ENCODE peak calls at places on chromosomes 5 and 9, in four cellular contexts. T is A549, F is HepG2, H is ovary. X is an unnamed sample.

GRCh38 chr5:154211611-154212390 is 21.3 kb downstream of the GALNT10 start:
- DNase-seq in F (no peak), H (no peak), T (no peak), X (no peak)

GRCh38 chr9:22049411-22049810 is 40.3 kb upstream of the CDKN2B start:
- DNase-seq in T (no peak), H (no peak), F (no peak), X (no peak)

GRCh38 chr9:13430717-13431116 is 151.2 kb upstream of the MPDZ start:
- DNase-seq in T (no peak), H (no peak), F (no peak), X (no peak)

GRCh38 chr5:72241346-72242003 is 78.6 kb downstream of the MRPS27 start:
- DNase-seq in T (no peak), F (peak), H (no peak), X (no peak)

GRCh38 chr9:116269250-116269649 is 115.7 kb downstream of the PAPPA start:
- DNase-seq in H (no peak), T (no peak), F (no peak), X (no peak)

GRCh38 chr5:94025788-94026473 is 284.5 kb upstream of the POU5F2 start:
- DNase-seq in T (peak), H (no peak), F (peak), X (no peak)

GRCh38 chr9:123321874-123322770 is 33.9 kb upstream of the CRB2 start:
- DNase-seq in H (no peak), F (no peak), T (no peak), X (no peak)

GRCh38 chr5:141258948-141259347 is 13.8 kb downstream of the PCDHB15 start:
- DNase-seq in T (no peak), H (no peak), F (no peak), X (no peak)

GRCh38 chr5:150350524-150351344 is 6.8 kb upstream of the TCOF1 start:
- DNase-seq in F (peak), H (peak), T (peak), X (peak)

GRCh38 chr5:142512041-142512679 is 173.7 kb downstream of the FGF1 start:
- DNase-seq in T (no peak), F (no peak), H (no peak), X (no peak)

GRCh38 chr5:143471041-143471509 is 67.6 kb upstream of the NR3C1 start:
- DNase-seq in F (no peak), H (no peak), T (peak), X (no peak)

GRCh38 chr9:69996947-69997346 is 46.7 kb upstream of the MAMDC2 start:
- DNase-seq in F (no peak), T (no peak), H (peak), X (no peak)

GRCh38 chr5:3364941-3365340 is 230.7 kb upstream of the IRX1 start:
- DNase-seq in T (no peak), H (no peak), F (no peak), X (no peak)

GRCh38 chr5:149776376-149777305 is 46.5 kb downstream of the PPARGC1B start:
- DNase-seq in H (no peak), F (no peak), T (no peak), X (peak)

GRCh38 chr5:118069452-118069851 is 918.9 kb downstream of the DTWD2 start:
- DNase-seq in H (no peak), T (no peak), F (no peak), X (no peak)

GRCh38 chr9:134858051-134858841 is 22.4 kb upstream of the FCN2 start:
- DNase-seq in F (no peak), T (peak), H (peak), X (no peak)

GRCh38 chr9:117545846-117546245 is 131.0 kb upstream of the ASTN2 start:
- DNase-seq in T (no peak), F (no peak), H (no peak), X (no peak)

GRCh38 chr9:90007516-90008430 is 403.0 kb downstream of the GADD45G start:
- DNase-seq in T (no peak), H (no peak), F (no peak), X (no peak)

GRCh38 chr9:71725590-71726338 is 42.5 kb downstream of the CEMIP2 start:
- DNase-seq in T (peak), H (no peak), F (peak), X (no peak)

GRCh38 chr9:129254566-129255287 is 76.7 kb upstream of the IER5L start:
- DNase-seq in F (no peak), T (no peak), H (no peak), X (no peak)

GRCh38 chr5:176651472-176651980 is 4.2 kb downstream of the TSPAN17 start:
- DNase-seq in F (no peak), H (no peak), T (no peak), X (no peak)

GRCh38 chr5:43268188-43268820 is 44.9 kb downstream of the HMGCS1 start:
- DNase-seq in F (no peak), H (no peak), T (no peak), X (no peak)

GRCh38 chr5:100313657-100314056 is 221.5 kb upstream of the FAM174A start:
- DNase-seq in F (no peak), H (no peak), T (no peak), X (no peak)

GRCh38 chr9:93592389-93593021 is 16.1 kb downstream of the PHF2 start:
- DNase-seq in F (peak), T (peak), H (no peak), X (no peak)

GRCh38 chr5:112848116-112848811 is 12.8 kb upstream of the SRP19 start:
- DNase-seq in T (peak), F (peak), H (no peak), X (no peak)

GRCh38 chr5:3394046-3394597 is 201.5 kb upstream of the IRX1 start:
- DNase-seq in T (no peak), F (no peak), H (no peak), X (no peak)

GRCh38 chr5:124859027-124859426 is 112.6 kb upstream of the ZNF608 start:
- DNase-seq in T (no peak), H (no peak), F (no peak), X (no peak)

GRCh38 chr5:179237770-179238627 is 107.3 kb downstream of the ADAMTS2 start:
- DNase-seq in T (no peak), F (no peak), H (no peak), X (no peak)

GRCh38 chr9:131668439-131669233 is 71.2 kb downstream of the RAPGEF1 start:
- DNase-seq in T (no peak), H (no peak), F (peak), X (peak)

GRCh38 chr5:132025403-132025971 is 14.0 kb upstream of the ACSL6 start:
- DNase-seq in H (no peak), T (no peak), F (no peak), X (no peak)

GRCh38 chr9:73880101-73880500 is 617.0 kb upstream of the RORB start:
- DNase-seq in F (no peak), T (no peak), H (no peak), X (no peak)

GRCh38 chr5:177414481-177414880 is 5.1 kb upstream of the F12 start:
- DNase-seq in T (no peak), F (no peak), H (no peak), X (no peak)

GRCh38 chr5:181100121-181101015 is 30.6 kb downstream of the OR2V1 start:
- DNase-seq in T (no peak), H (no peak), F (no peak), X (no peak)

GRCh38 chr5:151037561-151038291 is 17.3 kb downstream of the GPX3 start:
- DNase-seq in H (peak), F (peak), T (no peak), X (no peak)

GRCh38 chr9:16282216-16282615 is 588.3 kb downstream of the BNC2 start:
- DNase-seq in F (no peak), H (no peak), T (no peak), X (no peak)

GRCh38 chr9:107976767-107977166 is 487.2 kb upstream of the KLF4 start:
- DNase-seq in T (no peak), H (no peak), F (no peak), X (peak)

GRCh38 chr5:172954751-172955159 is 4.5 kb upstream of the RPL26L1 start:
- DNase-seq in F (no peak), H (no peak), T (no peak), X (no peak)

DNA sequence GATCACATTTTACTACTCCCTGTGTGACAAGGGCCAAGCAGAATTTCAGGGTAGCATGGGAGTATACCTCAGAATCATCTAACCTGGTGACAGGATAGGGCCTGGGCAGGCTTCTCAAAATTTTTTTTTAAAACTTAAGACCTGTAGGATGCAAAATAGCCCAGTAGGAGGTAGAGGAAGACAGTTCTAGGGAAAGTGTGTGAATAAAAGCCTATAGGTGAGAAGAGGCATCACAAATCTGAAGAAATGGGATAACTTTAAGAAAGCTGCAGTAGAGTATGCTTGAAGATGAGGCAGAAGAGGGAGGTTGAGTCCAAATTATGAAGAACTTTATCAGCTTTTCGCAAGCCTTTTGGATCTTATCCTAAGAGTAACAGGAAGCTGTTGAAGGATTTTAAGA is 32.3 kb downstream of the CNTRL start:
- DNase-seq in T (peak), H (no peak), F (peak), X (no peak)
- TF ChIP-seq EP300 in T (no peak), H (no peak), F (no peak), X (no peak)

GRCh38 chr9:75389096-75389495 is 300.8 kb downstream of the OSTF1 start:
- DNase-seq in F (no peak), T (no peak), H (no peak), X (no peak)
- H3K27ac ChIP-seq in F (no peak), T (no peak), H (no peak), X (no peak)

DNA sequence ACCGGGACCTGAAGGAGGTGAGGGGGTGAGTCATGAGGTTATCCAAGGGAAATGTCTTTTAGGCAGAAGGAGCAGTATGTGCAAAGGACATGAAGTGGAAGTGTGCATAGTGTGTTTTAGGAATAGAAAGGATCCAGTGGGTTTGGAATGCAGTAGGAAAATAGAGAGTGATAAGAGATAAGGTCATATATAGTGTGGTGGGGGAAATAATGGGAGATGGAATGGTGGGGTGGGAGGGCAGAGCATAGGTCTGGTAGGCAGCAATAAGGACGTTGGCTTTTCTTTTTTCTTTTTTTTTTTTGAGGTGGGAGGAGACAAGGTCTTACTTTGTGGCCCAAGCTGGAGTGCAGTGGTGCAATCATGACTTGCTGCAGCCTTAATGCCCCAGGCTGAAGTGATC is 17.8 kb downstream of the SNX24 start:
- DNase-seq in T (no peak), H (no peak), F (no peak), X (no peak)
- TF ChIP-seq CTCF in T (no peak), H (no peak), F (no peak), X (no peak)

GRCh38 chr5:32510860-32511259 is 66.3 kb upstream of the ZFR start:
- DNase-seq in H (no peak), T (no peak), F (no peak), X (no peak)
- TF ChIP-seq EP300 in H (no peak), T (no peak), F (no peak), X (no peak)

DNA sequence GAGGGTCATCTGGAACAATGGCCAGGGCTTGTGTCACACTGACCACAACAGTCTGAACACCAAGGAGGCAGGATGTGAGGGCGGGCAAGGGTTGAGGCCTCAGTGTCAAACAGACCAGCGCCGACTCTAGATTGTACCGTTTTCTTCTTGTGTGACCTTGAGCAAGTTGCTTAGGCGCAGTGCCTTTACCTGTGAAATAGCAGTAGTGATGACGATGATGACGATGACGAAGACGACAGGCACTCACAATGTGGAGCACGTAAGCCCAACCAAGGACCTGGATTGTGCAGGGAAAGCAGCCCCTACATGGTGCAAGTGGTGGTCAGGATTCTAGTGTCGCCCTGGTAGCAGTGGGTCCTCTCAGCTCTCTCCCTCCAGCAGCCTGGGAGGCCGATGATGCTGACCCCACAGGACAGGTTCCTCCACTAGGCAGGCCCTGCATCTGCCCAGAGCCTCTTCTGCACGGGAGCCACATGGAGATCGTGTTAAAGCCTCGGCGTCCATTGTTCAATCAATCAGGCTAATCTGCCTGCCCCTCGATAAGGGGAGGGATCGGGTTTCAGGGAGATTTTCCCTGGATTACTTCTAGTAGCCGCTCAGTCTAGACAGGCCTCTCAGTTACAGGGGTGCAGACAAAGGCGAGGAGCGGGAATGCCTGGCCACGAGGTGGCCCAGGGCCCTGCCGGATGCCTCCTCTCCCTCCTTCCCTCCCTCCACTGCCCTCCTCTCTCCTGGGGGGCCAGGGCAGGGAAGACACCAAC is 91.7 kb downstream of the MACROH2A1 start:
- DNase-seq in F (no peak), H (no peak), T (no peak), X (no peak)
- H3K27ac ChIP-seq in F (no peak), H (no peak), T (peak), X (no peak)

GRCh38 chr5:168472329-168472728 is 13.9 kb upstream of the RARS1 start:
- DNase-seq in T (peak), H (no peak), F (no peak), X (no peak)
- TF ChIP-seq CTCF in T (no peak), H (no peak), F (no peak), X (no peak)

GRCh38 chr9:32552172-32552872 is at the start of the genes SMIM27 and TOPORS:
- DNase-seq in H (peak), T (peak), F (peak), X (peak)
- TF ChIP-seq EP300 in H (no peak), T (no peak), F (no peak), X (no peak)

X was measured in stomach.